ENCODE peak calls at places on chromosomes 6 and 20, in seven cellular contexts. D is sigmoid colon, H is fibroblast of lung, Q is tibial nerve, J is adrenal gland, G is heart left ventricle, I is IMR-90. C is an unnamed sample.

GRCh38 chr6:12097791-12098190 is 85.7 kb downstream of the HIVEP1 start:
- DNase-seq in D (no peak), H (no peak), Q (no peak), J (no peak), G (no peak), I (peak; percentile 28), C (no peak)

GRCh38 chr6:29617782-29618557 is 15.0 kb downstream of the GABBR1 start:
- DNase-seq in D (no peak), H (no peak), Q (no peak), J (no peak), G (no peak), I (no peak), C (no peak)

GRCh38 chr20:5652626-5653573 is 97.3 kb upstream of the SHLD1 start:
- DNase-seq in D (no peak), H (peak; percentile 89), Q (no peak), J (no peak), G (no peak), I (peak; percentile 98), C (no peak)

GRCh38 chr20:41261790-41262717 is 55.5 kb downstream of the ZHX3 start:
- DNase-seq in D (no peak), H (no peak), Q (no peak), J (no peak), G (no peak), I (peak; percentile 29), C (no peak)

GRCh38 chr6:27836783-27837635 is 75.2 kb downstream of the OR2B2 start:
- DNase-seq in D (peak; percentile 72), H (peak; percentile 91), Q (peak; percentile 61), J (peak; percentile 78), G (peak; percentile 47), I (peak; percentile 87), C (peak; percentile 86)

GRCh38 chr6:8064638-8065518 is 689 bp upstream of the BLOC1S5 start:
- DNase-seq in D (no peak), H (no peak), Q (no peak), J (no peak), G (no peak), I (no peak), C (no peak)

GRCh38 chr6:73460044-73460443 is 1.5 kb upstream of the MTO1 start:
- DNase-seq in D (no peak), H (no peak), Q (no peak), J (no peak), G (no peak), I (no peak), C (no peak)

GRCh38 chr6:13006578-13007300 is 290.2 kb downstream of the PHACTR1 start:
- DNase-seq in D (no peak), H (no peak), Q (no peak), J (no peak), G (no peak), I (no peak), C (no peak)

GRCh38 chr20:48294196-48294595 is 508.9 kb upstream of the SULF2 start:
- DNase-seq in D (no peak), H (peak; percentile 58), Q (no peak), J (no peak), G (no peak), I (peak; percentile 39), C (peak; percentile 56)

GRCh38 chr20:48298424-48298823 is 513.1 kb upstream of the SULF2 start:
- DNase-seq in D (no peak), H (no peak), Q (no peak), J (no peak), G (no peak), I (no peak), C (no peak)

GRCh38 chr20:48294942-48295341 is 509.7 kb upstream of the SULF2 start:
- DNase-seq in D (no peak), H (no peak), Q (no peak), J (no peak), G (no peak), I (no peak), C (no peak)

GRCh38 chr20:48295445-48295903 is 510.2 kb upstream of the SULF2 start:
- DNase-seq in D (no peak), H (peak; percentile 87), Q (peak; percentile 17), J (peak; percentile 73), G (no peak), I (peak; percentile 94), C (peak; percentile 97)

GRCh38 chr20:48295966-48296421 is 510.7 kb upstream of the SULF2 start:
- DNase-seq in D (no peak), H (peak; percentile 33), Q (no peak), J (no peak), G (no peak), I (peak; percentile 76), C (peak; percentile 55)
- H3K27ac ChIP-seq in D (peak overlapping the region; percentile 77), H (peak overlapping the region; percentile 65), Q (no peak overlapping the region), J (no peak overlapping the region), G (peak overlapping the region; percentile 24), I (peak overlapping the region; percentile 52), C (peak overlapping the region; percentile 89)

DNA sequence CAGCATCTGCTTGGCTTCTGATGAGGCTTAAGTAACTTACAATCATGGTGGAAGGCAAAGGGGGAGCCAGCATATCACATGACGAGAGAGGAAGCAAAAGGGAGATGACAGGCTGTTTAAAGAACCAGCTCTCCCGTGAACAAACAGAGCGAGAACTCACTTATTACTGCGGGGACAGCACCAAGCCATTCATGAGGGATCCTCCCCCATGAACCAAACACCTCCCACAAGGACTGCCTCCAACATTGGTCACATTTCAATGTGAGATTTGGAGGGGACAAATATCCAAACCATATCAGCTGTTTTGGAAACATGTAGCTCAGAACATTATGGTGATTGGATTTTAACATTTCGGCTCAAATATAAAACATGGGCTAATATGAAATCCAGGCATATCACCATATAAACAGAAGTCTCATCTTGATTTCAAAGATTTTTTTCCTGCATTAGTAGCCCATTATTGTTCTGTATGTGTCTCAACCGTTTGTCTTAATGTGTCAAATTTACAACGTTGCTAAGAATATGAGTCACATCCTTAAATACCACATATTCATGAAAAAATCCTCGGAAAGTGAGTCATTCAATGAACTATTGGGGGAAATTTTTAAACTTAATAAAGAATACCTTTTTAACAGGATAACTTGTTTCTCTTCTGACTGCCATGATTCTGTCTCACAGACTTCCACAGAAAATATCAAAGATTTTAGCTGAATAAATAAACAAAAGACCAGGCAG is 894.3 kb downstream of the TFAP2A start:
- DNase-seq in D (no peak), H (peak; percentile 78), Q (no peak), J (no peak), G (no peak), I (peak; percentile 89), C (peak; percentile 78)
- H3K4me1 ChIP-seq in D (no peaks in the 10 kb centered on the region), H (peaks cover 10% of the 10 kb centered on the region), Q (no peaks in the 10 kb centered on the region), J (no peaks in the 10 kb centered on the region), G (no peaks in the 10 kb centered on the region), I (peaks cover 10% of the 10 kb centered on the region), C (peaks cover 51% of the 10 kb centered on the region)

DNA sequence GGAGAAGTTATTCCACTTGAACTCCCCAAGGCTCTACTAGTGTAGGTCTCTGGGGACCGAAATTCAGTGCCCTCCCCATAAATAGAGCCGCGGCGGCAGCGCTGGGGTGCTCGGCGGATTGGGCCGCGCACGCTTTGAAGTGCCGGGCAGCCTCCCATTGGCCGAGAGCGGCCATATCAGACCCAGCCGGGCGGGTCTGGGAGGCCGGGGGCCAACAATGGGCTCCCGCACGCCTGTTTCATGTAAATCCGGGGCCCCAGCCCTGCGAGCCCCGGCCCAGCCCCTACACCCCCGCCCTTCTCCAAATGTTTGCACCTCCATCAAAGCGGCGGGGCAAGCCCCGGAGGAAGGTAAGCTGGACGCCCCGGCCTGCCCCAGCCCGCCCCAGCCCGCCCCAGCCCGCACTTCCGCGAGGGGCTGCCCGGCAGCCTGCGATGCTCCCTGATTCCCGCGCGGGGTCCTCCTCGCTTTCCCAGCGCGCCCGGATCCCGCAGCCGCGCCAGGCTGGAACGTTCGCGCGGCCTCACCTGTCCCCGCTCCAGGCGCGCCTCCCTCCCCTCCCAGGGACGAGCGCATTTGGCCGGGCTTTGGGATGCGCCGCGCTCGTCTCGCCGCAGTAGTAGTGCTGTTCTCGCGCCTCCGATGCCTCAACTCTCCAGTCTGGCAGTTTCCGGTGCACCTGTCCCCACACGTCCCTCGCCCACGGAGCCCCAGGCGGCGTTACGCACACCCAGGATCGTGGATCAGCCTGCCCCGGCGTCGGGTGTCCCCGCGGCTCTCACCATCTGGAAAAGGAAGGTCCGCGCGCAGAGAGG is at the start of gene TBXT:
- DNase-seq in D (no peak), H (no peak), Q (no peak), J (no peak), G (no peak), I (no peak), C (no peak)
- H3K27me3 ChIP-seq in D (peaks cover 32% of the 10 kb centered on the region), H (peaks cover 23% of the 10 kb centered on the region), Q (no peaks in the 10 kb centered on the region), J (peaks cover 61% of the 10 kb centered on the region), G (peaks cover 70% of the 10 kb centered on the region), I (peaks cover 75% of the 10 kb centered on the region), C (peaks cover 74% of the 10 kb centered on the region)

GRCh38 chr20:3739054-3739925 is 6.8 kb downstream of the HSPA12B start:
- DNase-seq in D (peak; percentile 63), H (no peak), Q (no peak), J (peak; percentile 23), G (peak; percentile 68), I (no peak), C (no peak)

GRCh38 chr20:3740600-3741301 is 8.3 kb downstream of the HSPA12B start:
- DNase-seq in D (peak; percentile 63), H (no peak), Q (no peak), J (no peak), G (no peak), I (no peak), C (no peak)

GRCh38 chr20:3735768-3736167 is 3.3 kb downstream of the HSPA12B start:
- DNase-seq in D (no peak), H (no peak), Q (no peak), J (no peak), G (no peak), I (no peak), C (no peak)

GRCh38 chr20:3739926-3740599 is 7.6 kb downstream of the HSPA12B start:
- DNase-seq in D (no peak), H (no peak), Q (no peak), J (no peak), G (no peak), I (no peak), C (no peak)

DNA sequence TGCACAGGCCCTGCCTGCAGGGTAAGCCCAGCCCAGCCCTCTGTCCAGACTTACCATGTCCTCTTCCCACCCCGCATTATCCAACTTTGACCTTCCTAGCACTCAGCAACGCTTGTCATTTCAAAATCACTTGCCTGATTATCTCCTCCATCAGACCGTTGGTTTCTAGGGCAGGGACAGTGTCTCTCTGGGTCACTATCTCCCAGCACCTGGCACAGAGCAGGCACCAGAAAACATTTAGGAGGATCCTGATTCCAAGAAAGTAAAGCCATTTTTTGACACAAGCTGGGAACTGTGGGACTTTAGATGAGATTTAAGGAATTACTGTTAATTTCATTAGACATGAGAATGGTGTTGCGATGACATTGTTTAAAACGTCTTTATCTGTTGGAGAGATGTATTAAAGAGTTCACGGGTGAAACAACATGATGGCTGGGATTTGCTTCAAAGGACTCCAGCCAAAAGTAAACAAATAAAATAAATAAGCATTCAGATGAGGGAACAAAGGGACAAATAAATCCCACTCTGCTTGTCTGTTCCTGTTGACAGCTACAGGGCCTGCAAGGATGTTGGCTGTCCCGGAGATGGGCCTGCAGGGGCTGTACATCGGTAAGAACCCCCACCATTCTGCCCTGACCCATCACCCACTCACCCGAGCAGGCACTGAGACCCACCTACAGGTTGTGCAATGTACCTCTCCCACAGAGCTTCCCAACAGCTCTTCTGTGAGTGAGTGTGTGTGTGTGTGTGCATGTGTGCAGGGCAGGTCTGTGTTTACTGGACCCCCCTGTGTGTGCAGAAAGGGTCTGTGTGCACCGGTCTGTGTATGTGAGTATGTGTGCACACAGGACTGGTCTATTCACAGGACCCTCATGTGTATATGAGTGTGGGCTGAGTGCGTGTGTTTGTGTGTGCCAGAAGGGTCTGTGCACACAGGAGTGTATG is 5.9 kb downstream of the HSPA12B start:
- DNase-seq in D (no peak), H (no peak), Q (no peak), J (peak; percentile 14), G (no peak), I (no peak), C (no peak)
- H3K27ac ChIP-seq in D (no peak overlapping the region), H (no peak overlapping the region), Q (peak overlapping the region; percentile 6), J (no peak overlapping the region), G (peak overlapping the region; percentile 92), I (no peak overlapping the region), C (no peak overlapping the region)